ENCODE peak calls at places on chromosomes 2 and 18, in six cellular contexts. S is BE2C, W is psoas muscle, K is cardiac muscle cell, G is thoracic aorta, X is tibial artery. F is an unnamed sample.

GRCh38 chr2:101106453-101107181 is 44.6 kb downstream of the TBC1D8 start:
- DNase-seq in S (no peak), W (no peak), K (no peak), G (no peak), X (no peak), F (peak; percentile 54)

GRCh38 chr2:72828840-72829507 is 3.1 kb upstream of the EXOC6B start:
- DNase-seq in S (no peak), W (no peak), K (no peak), G (no peak), X (no peak), F (no peak)

GRCh38 chr2:73101626-73102256 is 11.0 kb downstream of the RAB11FIP5 start:
- DNase-seq in S (no peak), W (no peak), K (no peak), G (no peak), X (no peak), F (no peak)

GRCh38 chr2:160035125-160035524 is 27.3 kb downstream of the PLA2R1 start:
- DNase-seq in S (no peak), W (no peak), K (no peak), G (no peak), X (no peak), F (no peak)

GRCh38 chr2:192010073-192010472 is 163.2 kb upstream of the CAVIN2 start:
- DNase-seq in S (no peak), W (no peak), K (no peak), G (no peak), X (no peak), F (no peak)

GRCh38 chr2:134883552-134884293 is 34.9 kb upstream of the CCNT2 start:
- DNase-seq in S (no peak), W (no peak), K (no peak), G (no peak), X (no peak), F (no peak)

GRCh38 chr2:20061476-20061875 is 10.0 kb upstream of the LAPTM4A start:
- DNase-seq in S (no peak), W (no peak), K (no peak), G (no peak), X (no peak), F (no peak)

GRCh38 chr2:181762848-181763247 is 82.5 kb upstream of the NEUROD1 start:
- DNase-seq in S (no peak), W (no peak), K (no peak), G (no peak), X (no peak), F (no peak)

GRCh38 chr2:54497738-54498680 is 41.9 kb downstream of the SPTBN1 start:
- DNase-seq in S (peak; percentile 16), W (no peak), K (peak; percentile 30), G (no peak), X (no peak), F (peak; percentile 35)

GRCh38 chr2:111667542-111668273 is 216.3 kb downstream of the ANAPC1 start:
- DNase-seq in S (no peak), W (no peak), K (peak; percentile 39), G (no peak), X (no peak), F (peak; percentile 17)

GRCh38 chr2:234880551-234881211 is 71.1 kb upstream of the SH3BP4 start:
- DNase-seq in S (peak; percentile 32), W (no peak), K (no peak), G (no peak), X (no peak), F (peak; percentile 43)

GRCh38 chr18:41073372-41073954 is 881.6 kb upstream of the PIK3C3 start:
- DNase-seq in S (no peak), W (no peak), K (no peak), G (no peak), X (no peak), F (no peak)

GRCh38 chr2:67453365-67453764 is 56.2 kb downstream of the ETAA1 start:
- DNase-seq in S (no peak), W (no peak), K (no peak), G (no peak), X (no peak), F (no peak)

GRCh38 chr2:189439342-189439741 is 1.9 kb upstream of the WDR75 start:
- DNase-seq in S (no peak), W (no peak), K (no peak), G (no peak), X (no peak), F (no peak)

GRCh38 chr2:169768262-169768995 is 30.2 kb upstream of the SSB start:
- DNase-seq in S (no peak), W (peak; percentile 52), K (no peak), G (no peak), X (no peak), F (peak; percentile 31)

GRCh38 chr2:104874230-104874629 is 20.3 kb downstream of the POU3F3 start:
- DNase-seq in S (no peak), W (no peak), K (no peak), G (no peak), X (no peak), F (no peak)

GRCh38 chr2:104871566-104872033 is 17.7 kb downstream of the POU3F3 start:
- DNase-seq in S (no peak), W (no peak), K (no peak), G (no peak), X (no peak), F (no peak)

GRCh38 chr2:104872034-104872865 is 18.3 kb downstream of the POU3F3 start:
- DNase-seq in S (no peak), W (no peak), K (no peak), G (no peak), X (no peak), F (no peak)

GRCh38 chr2:104872866-104873688 is 19.2 kb downstream of the POU3F3 start:
- DNase-seq in S (peak; percentile 55), W (no peak), K (peak; percentile 79), G (no peak), X (no peak), F (peak; percentile 70)

GRCh38 chr2:104873689-104874054 is 19.8 kb downstream of the POU3F3 start:
- DNase-seq in S (no peak), W (no peak), K (no peak), G (no peak), X (no peak), F (no peak)
- H3K4me3 ChIP-seq in S (no peak overlapping the region), W (peak overlapping the region; percentile 75), K (no peak overlapping the region), G (peak overlapping the region; percentile 74), X (peak overlapping the region; percentile 57), F (peak overlapping the region; percentile 41)

DNA sequence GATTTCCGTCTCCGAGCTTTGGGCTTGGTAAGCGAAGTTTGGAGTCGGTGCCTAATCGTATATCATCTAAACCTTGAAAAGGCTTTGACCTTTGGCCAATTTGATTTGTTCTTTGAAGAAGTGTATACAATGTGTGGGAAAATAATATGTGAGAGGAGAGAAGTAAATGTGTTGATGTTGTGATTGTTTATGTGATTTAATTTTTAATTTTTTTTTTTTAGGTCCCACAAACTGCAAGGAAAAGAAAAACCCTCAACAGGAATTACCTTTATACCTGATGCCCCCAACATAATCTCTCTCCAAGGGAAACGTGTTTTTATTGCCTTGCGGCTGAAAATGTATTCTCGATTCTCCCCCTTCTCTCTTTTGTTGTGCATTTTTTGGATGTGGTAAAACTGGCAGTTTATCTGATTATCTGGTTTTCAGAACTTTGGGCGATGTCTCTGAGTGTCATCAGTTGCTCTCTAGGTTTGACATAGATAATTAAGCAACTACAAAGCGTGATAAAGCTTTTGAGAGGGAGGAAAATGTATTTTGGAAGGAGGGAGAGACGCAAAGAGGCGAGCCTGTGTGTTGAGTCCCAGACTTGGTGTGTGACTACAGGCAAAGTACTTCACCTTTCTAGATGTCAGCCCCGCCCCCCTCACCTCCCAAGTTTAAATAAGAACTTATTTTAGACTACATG is 941 bp upstream of the FBXO11 start:
- DNase-seq in S (no peak), W (no peak), K (peak; percentile 27), G (no peak), X (no peak), F (peak; percentile 60)
- TF ChIP-seq CTCF in S (no peak), W (no peak), K (no peak), G (no peak), X (no peak), F (peak; percentile 5)

DNA sequence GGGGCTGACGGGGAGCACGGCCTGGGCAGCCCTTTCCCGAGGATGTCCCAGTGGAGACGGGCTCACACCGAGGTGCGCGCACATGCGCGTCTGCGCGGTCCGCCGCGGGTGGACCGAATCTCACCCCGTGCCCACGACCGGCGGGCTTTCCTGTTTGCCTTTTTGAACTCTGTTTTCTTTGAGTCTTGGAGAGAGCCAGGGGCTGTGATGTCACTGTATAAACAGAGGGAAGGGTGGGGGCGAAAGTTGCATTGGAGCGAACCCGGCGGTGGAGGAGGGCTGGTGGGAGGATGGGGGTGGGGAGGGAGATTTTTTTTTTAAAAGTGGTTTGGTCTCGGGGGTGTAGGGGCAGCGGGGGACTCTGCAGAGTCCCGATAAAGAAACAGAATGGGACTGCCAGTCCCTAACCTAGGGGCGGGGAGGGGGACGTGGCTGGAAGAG is 141.2 kb upstream of the CTAGE1 start:
- DNase-seq in S (peak; percentile 50), W (peak; percentile 56), K (peak; percentile 75), G (peak; percentile 49), X (peak; percentile 86), F (peak; percentile 67)
- H3K27me3 ChIP-seq in S (no peaks in the 10 kb centered on the region), W (no peaks in the 10 kb centered on the region), K (no peaks in the 10 kb centered on the region), G (no peaks in the 10 kb centered on the region), X (no peaks in the 10 kb centered on the region), F (no peaks in the 10 kb centered on the region)

GRCh38 chr18:10405014-10405493 is 49.4 kb upstream of the APCDD1 start:
- DNase-seq in S (no peak), W (no peak), K (no peak), G (no peak), X (no peak), F (no peak)
- H3K4me3 ChIP-seq in S (no peak overlapping the region), W (no peak overlapping the region), K (no peak overlapping the region), G (no peak overlapping the region), X (no peak overlapping the region), F (no peak overlapping the region)

F was measured in colonic mucosa.